ENCODE peak calls at places on chromosomes 5 and 9, in eight cellular contexts. One of them, this sample, is unnamed.

GRCh38 chr9:109176963-109177362 is 9.9 kb upstream of the FRRS1L start:
- DNase-seq in GM12891: no peak
- DNase-seq in nephron progenitor cell: no peak
- DNase-seq in ELR: no peak
- DNase-seq in fibroblast of villous mesenchyme: no peak
- DNase-seq in progenitor cell of endocrine pancreas: no peak
- DNase-seq in substantia nigra: no peak
- DNase-seq in NCI-H1105: no peak
- DNase-seq in this sample: no peak

GRCh38 chr5:51987239-51987638 is 604.0 kb downstream of the ISL1 start:
- DNase-seq in GM12891: no peak
- DNase-seq in nephron progenitor cell: no peak
- DNase-seq in ELR: no peak
- DNase-seq in fibroblast of villous mesenchyme: no peak
- DNase-seq in progenitor cell of endocrine pancreas: no peak
- DNase-seq in substantia nigra: no peak
- DNase-seq in NCI-H1105: no peak
- DNase-seq in this sample: no peak

GRCh38 chr9:130701059-130702022 is 7.8 kb downstream of the EXOSC2 start:
- DNase-seq in GM12891: no peak
- DNase-seq in nephron progenitor cell: peak; percentile 92
- DNase-seq in ELR: peak; percentile 78
- DNase-seq in fibroblast of villous mesenchyme: peak; percentile 81
- DNase-seq in progenitor cell of endocrine pancreas: peak; percentile 82
- DNase-seq in substantia nigra: peak; percentile 78
- DNase-seq in NCI-H1105: peak; percentile 38
- DNase-seq in this sample: peak; percentile 88

GRCh38 chr5:147515269-147515668 is 5.4 kb upstream of the DPYSL3 start:
- DNase-seq in GM12891: no peak
- DNase-seq in nephron progenitor cell: no peak
- DNase-seq in ELR: no peak
- DNase-seq in fibroblast of villous mesenchyme: no peak
- DNase-seq in progenitor cell of endocrine pancreas: no peak
- DNase-seq in substantia nigra: no peak
- DNase-seq in NCI-H1105: no peak
- DNase-seq in this sample: no peak

GRCh38 chr5:173554989-173555705 is 61.3 kb downstream of the BOD1 start:
- DNase-seq in GM12891: no peak
- DNase-seq in nephron progenitor cell: no peak
- DNase-seq in ELR: no peak
- DNase-seq in fibroblast of villous mesenchyme: no peak
- DNase-seq in progenitor cell of endocrine pancreas: no peak
- DNase-seq in substantia nigra: peak; percentile 58
- DNase-seq in NCI-H1105: peak; percentile 9
- DNase-seq in this sample: no peak

GRCh38 chr5:55899344-55899743 is 48.2 kb downstream of the IL31RA start:
- DNase-seq in GM12891: no peak
- DNase-seq in nephron progenitor cell: no peak
- DNase-seq in ELR: peak; percentile 66
- DNase-seq in fibroblast of villous mesenchyme: peak; percentile 34
- DNase-seq in progenitor cell of endocrine pancreas: no peak
- DNase-seq in substantia nigra: no peak
- DNase-seq in NCI-H1105: no peak
- DNase-seq in this sample: peak; percentile 24

GRCh38 chr9:101485873-101486692 is 47.6 kb upstream of the RNF20 start:
- DNase-seq in GM12891: no peak
- DNase-seq in nephron progenitor cell: peak; percentile 64
- DNase-seq in ELR: peak; percentile 66
- DNase-seq in fibroblast of villous mesenchyme: peak; percentile 4
- DNase-seq in progenitor cell of endocrine pancreas: peak; percentile 26
- DNase-seq in substantia nigra: peak; percentile 39
- DNase-seq in NCI-H1105: peak; percentile 34
- DNase-seq in this sample: no peak

GRCh38 chr5:54457094-54457531 is 1.6 kb downstream of the HSPB3 start:
- DNase-seq in GM12891: no peak
- DNase-seq in nephron progenitor cell: no peak
- DNase-seq in ELR: peak; percentile 15
- DNase-seq in fibroblast of villous mesenchyme: peak; percentile 91
- DNase-seq in progenitor cell of endocrine pancreas: no peak
- DNase-seq in substantia nigra: no peak
- DNase-seq in NCI-H1105: no peak
- DNase-seq in this sample: peak; percentile 17

GRCh38 chr5:132671000-132671399 is 2.8 kb upstream of the IL4 start:
- DNase-seq in GM12891: no peak
- DNase-seq in nephron progenitor cell: no peak
- DNase-seq in ELR: no peak
- DNase-seq in fibroblast of villous mesenchyme: no peak
- DNase-seq in progenitor cell of endocrine pancreas: no peak
- DNase-seq in substantia nigra: no peak
- DNase-seq in NCI-H1105: no peak
- DNase-seq in this sample: no peak

GRCh38 chr5:133930061-133930823 is 38.2 kb downstream of the C5orf15 start:
- DNase-seq in GM12891: no peak
- DNase-seq in nephron progenitor cell: peak; percentile 39
- DNase-seq in ELR: no peak
- DNase-seq in fibroblast of villous mesenchyme: peak; percentile 33
- DNase-seq in progenitor cell of endocrine pancreas: no peak
- DNase-seq in substantia nigra: peak; percentile 18
- DNase-seq in NCI-H1105: no peak
- DNase-seq in this sample: peak; percentile 72

GRCh38 chr9:16331527-16331926 is 538.9 kb downstream of the BNC2 start:
- DNase-seq in GM12891: no peak
- DNase-seq in nephron progenitor cell: no peak
- DNase-seq in ELR: no peak
- DNase-seq in fibroblast of villous mesenchyme: no peak
- DNase-seq in progenitor cell of endocrine pancreas: no peak
- DNase-seq in substantia nigra: no peak
- DNase-seq in NCI-H1105: no peak
- DNase-seq in this sample: no peak

GRCh38 chr5:8828596-8829321 is 717.1 kb downstream of the SEMA5A start:
- DNase-seq in GM12891: no peak
- DNase-seq in nephron progenitor cell: no peak
- DNase-seq in ELR: no peak
- DNase-seq in fibroblast of villous mesenchyme: no peak
- DNase-seq in progenitor cell of endocrine pancreas: no peak
- DNase-seq in substantia nigra: no peak
- DNase-seq in NCI-H1105: no peak
- DNase-seq in this sample: no peak

GRCh38 chr9:112411626-112412027 is 31.7 kb downstream of the HSDL2 start:
- DNase-seq in GM12891: no peak
- DNase-seq in nephron progenitor cell: no peak
- DNase-seq in ELR: no peak
- DNase-seq in fibroblast of villous mesenchyme: peak; percentile 67
- DNase-seq in progenitor cell of endocrine pancreas: no peak
- DNase-seq in substantia nigra: no peak
- DNase-seq in NCI-H1105: no peak
- DNase-seq in this sample: peak; percentile 6

GRCh38 chr5:150279618-150280017 is 10.0 kb downstream of the CAMK2A start:
- DNase-seq in GM12891: no peak
- DNase-seq in nephron progenitor cell: no peak
- DNase-seq in ELR: no peak
- DNase-seq in fibroblast of villous mesenchyme: no peak
- DNase-seq in progenitor cell of endocrine pancreas: no peak
- DNase-seq in substantia nigra: no peak
- DNase-seq in NCI-H1105: no peak
- DNase-seq in this sample: no peak

GRCh38 chr9:36401179-36401740 is 1.2 kb upstream of the RNF38 start:
- DNase-seq in GM12891: peak; percentile 79
- DNase-seq in nephron progenitor cell: no peak
- DNase-seq in ELR: peak; percentile 84
- DNase-seq in fibroblast of villous mesenchyme: peak; percentile 84
- DNase-seq in progenitor cell of endocrine pancreas: no peak
- DNase-seq in substantia nigra: peak; percentile 78
- DNase-seq in NCI-H1105: no peak
- DNase-seq in this sample: no peak

GRCh38 chr5:155418960-155419579 is 405.5 kb downstream of the KIF4B start:
- DNase-seq in GM12891: no peak
- DNase-seq in nephron progenitor cell: no peak
- DNase-seq in ELR: no peak
- DNase-seq in fibroblast of villous mesenchyme: no peak
- DNase-seq in progenitor cell of endocrine pancreas: no peak
- DNase-seq in substantia nigra: no peak
- DNase-seq in NCI-H1105: no peak
- DNase-seq in this sample: no peak

GRCh38 chr5:36593867-36594266 is 12.5 kb upstream of the SLC1A3 start:
- DNase-seq in GM12891: no peak
- DNase-seq in nephron progenitor cell: no peak
- DNase-seq in ELR: no peak
- DNase-seq in fibroblast of villous mesenchyme: no peak
- DNase-seq in progenitor cell of endocrine pancreas: no peak
- DNase-seq in substantia nigra: no peak
- DNase-seq in NCI-H1105: no peak
- DNase-seq in this sample: no peak

GRCh38 chr9:134059661-134060395 is 8.0 kb downstream of the BRD3 start:
- DNase-seq in GM12891: peak; percentile 89
- DNase-seq in nephron progenitor cell: no peak
- DNase-seq in ELR: peak; percentile 12
- DNase-seq in fibroblast of villous mesenchyme: no peak
- DNase-seq in progenitor cell of endocrine pancreas: peak; percentile 6
- DNase-seq in substantia nigra: no peak
- DNase-seq in NCI-H1105: no peak
- DNase-seq in this sample: no peak

GRCh38 chr9:137220317-137221094 is 1.5 kb downstream of the RNF208 start:
- DNase-seq in GM12891: no peak
- DNase-seq in nephron progenitor cell: no peak
- DNase-seq in ELR: no peak
- DNase-seq in fibroblast of villous mesenchyme: no peak
- DNase-seq in progenitor cell of endocrine pancreas: no peak
- DNase-seq in substantia nigra: no peak
- DNase-seq in NCI-H1105: no peak
- DNase-seq in this sample: no peak

GRCh38 chr5:113311301-113311700 is 123.5 kb downstream of the TSSK1B start:
- DNase-seq in GM12891: no peak
- DNase-seq in nephron progenitor cell: no peak
- DNase-seq in ELR: no peak
- DNase-seq in fibroblast of villous mesenchyme: peak; percentile 64
- DNase-seq in progenitor cell of endocrine pancreas: no peak
- DNase-seq in substantia nigra: no peak
- DNase-seq in NCI-H1105: no peak
- DNase-seq in this sample: no peak

GRCh38 chr9:109806506-109807115 is 26.6 kb downstream of the PALM2AKAP2 start:
- DNase-seq in GM12891: no peak
- DNase-seq in nephron progenitor cell: no peak
- DNase-seq in ELR: peak; percentile 33
- DNase-seq in fibroblast of villous mesenchyme: peak; percentile 75
- DNase-seq in progenitor cell of endocrine pancreas: no peak
- DNase-seq in substantia nigra: no peak
- DNase-seq in NCI-H1105: no peak
- DNase-seq in this sample: peak; percentile 64

GRCh38 chr5:109645591-109646236 is 44.0 kb upstream of the MAN2A1 start:
- DNase-seq in GM12891: no peak
- DNase-seq in nephron progenitor cell: peak; percentile 15
- DNase-seq in ELR: no peak
- DNase-seq in fibroblast of villous mesenchyme: no peak
- DNase-seq in progenitor cell of endocrine pancreas: no peak
- DNase-seq in substantia nigra: no peak
- DNase-seq in NCI-H1105: peak; percentile 61
- DNase-seq in this sample: no peak

GRCh38 chr9:111197251-111197650 is 132.8 kb downstream of the OR2K2 start:
- DNase-seq in GM12891: no peak
- DNase-seq in nephron progenitor cell: no peak
- DNase-seq in ELR: no peak
- DNase-seq in fibroblast of villous mesenchyme: no peak
- DNase-seq in progenitor cell of endocrine pancreas: no peak
- DNase-seq in substantia nigra: no peak
- DNase-seq in NCI-H1105: no peak
- DNase-seq in this sample: no peak

GRCh38 chr5:144468542-144468941 is 297.9 kb downstream of the KCTD16 start:
- DNase-seq in GM12891: no peak
- DNase-seq in nephron progenitor cell: no peak
- DNase-seq in ELR: peak; percentile 12
- DNase-seq in fibroblast of villous mesenchyme: no peak
- DNase-seq in progenitor cell of endocrine pancreas: no peak
- DNase-seq in substantia nigra: no peak
- DNase-seq in NCI-H1105: peak; percentile 42
- DNase-seq in this sample: no peak

GRCh38 chr5:112637343-112637742 is 100.3 kb upstream of the APC start:
- DNase-seq in GM12891: no peak
- DNase-seq in nephron progenitor cell: no peak
- DNase-seq in ELR: no peak
- DNase-seq in fibroblast of villous mesenchyme: no peak
- DNase-seq in progenitor cell of endocrine pancreas: no peak
- DNase-seq in substantia nigra: no peak
- DNase-seq in NCI-H1105: no peak
- DNase-seq in this sample: no peak

GRCh38 chr5:67799732-67800234 is 415.8 kb upstream of the PIK3R1 start:
- DNase-seq in GM12891: no peak
- DNase-seq in nephron progenitor cell: no peak
- DNase-seq in ELR: no peak
- DNase-seq in fibroblast of villous mesenchyme: peak; percentile 57
- DNase-seq in progenitor cell of endocrine pancreas: no peak
- DNase-seq in substantia nigra: no peak
- DNase-seq in NCI-H1105: no peak
- DNase-seq in this sample: peak; percentile 68

GRCh38 chr9:36218411-36218901 is 27.7 kb downstream of the CLTA start:
- DNase-seq in GM12891: no peak
- DNase-seq in nephron progenitor cell: no peak
- DNase-seq in ELR: no peak
- DNase-seq in fibroblast of villous mesenchyme: no peak
- DNase-seq in progenitor cell of endocrine pancreas: no peak
- DNase-seq in substantia nigra: no peak
- DNase-seq in NCI-H1105: peak; percentile 15
- DNase-seq in this sample: no peak

GRCh38 chr5:151067632-151068031 is 13.2 kb downstream of the TNIP1 start:
- DNase-seq in GM12891: no peak
- DNase-seq in nephron progenitor cell: no peak
- DNase-seq in ELR: no peak
- DNase-seq in fibroblast of villous mesenchyme: no peak
- DNase-seq in progenitor cell of endocrine pancreas: no peak
- DNase-seq in substantia nigra: no peak
- DNase-seq in NCI-H1105: no peak
- DNase-seq in this sample: no peak